ENCODE peak calls at places on chromosome 11, in six cellular contexts. One of them, this sample, is unnamed.

GRCh38 chr11:97937501-97937900 is 1083.2 kb upstream of the CNTN5 start:
- DNase-seq in Ammon's horn: no peak
- DNase-seq in NCI-H1105: no peak
- DNase-seq in aorta: no peak
- DNase-seq in activated T-cell treated with anti-CD3 and anti-CD28 coated beads for 1 hour: no peak
- DNase-seq in NCI-H748 treated with DMSO at 0.1 percent for 48 hours: no peak
- DNase-seq in this sample: no peak

GRCh38 chr11:110179064-110179463 is 85.9 kb downstream of the ZC3H12C start:
- DNase-seq in Ammon's horn: no peak
- DNase-seq in NCI-H1105: no peak
- DNase-seq in aorta: no peak
- DNase-seq in activated T-cell treated with anti-CD3 and anti-CD28 coated beads for 1 hour: no peak
- DNase-seq in NCI-H748 treated with DMSO at 0.1 percent for 48 hours: no peak
- DNase-seq in this sample: no peak

GRCh38 chr11:19447150-19447566 is 206.4 kb upstream of the E2F8 start:
- DNase-seq in Ammon's horn: no peak
- DNase-seq in NCI-H1105: no peak
- DNase-seq in aorta: no peak
- DNase-seq in activated T-cell treated with anti-CD3 and anti-CD28 coated beads for 1 hour: no peak
- DNase-seq in NCI-H748 treated with DMSO at 0.1 percent for 48 hours: no peak
- DNase-seq in this sample: no peak

GRCh38 chr11:73862971-73863370 is 13.7 kb downstream of the COA4 start:
- DNase-seq in Ammon's horn: no peak
- DNase-seq in NCI-H1105: no peak
- DNase-seq in aorta: no peak
- DNase-seq in activated T-cell treated with anti-CD3 and anti-CD28 coated beads for 1 hour: no peak
- DNase-seq in NCI-H748 treated with DMSO at 0.1 percent for 48 hours: no peak
- DNase-seq in this sample: peak

GRCh38 chr11:64656797-64657196 is 65.8 kb downstream of the SLC22A12 start:
- DNase-seq in Ammon's horn: no peak
- DNase-seq in NCI-H1105: no peak
- DNase-seq in aorta: no peak
- DNase-seq in activated T-cell treated with anti-CD3 and anti-CD28 coated beads for 1 hour: no peak
- DNase-seq in NCI-H748 treated with DMSO at 0.1 percent for 48 hours: no peak
- DNase-seq in this sample: no peak

GRCh38 chr11:6618117-6619020 is 853 bp downstream of the TPP1 start:
- DNase-seq in Ammon's horn: peak
- DNase-seq in NCI-H1105: no peak
- DNase-seq in aorta: no peak
- DNase-seq in activated T-cell treated with anti-CD3 and anti-CD28 coated beads for 1 hour: peak
- DNase-seq in NCI-H748 treated with DMSO at 0.1 percent for 48 hours: no peak
- DNase-seq in this sample: peak

GRCh38 chr11:132576706-132577105 is 955.6 kb downstream of the OPCML start:
- DNase-seq in Ammon's horn: no peak
- DNase-seq in NCI-H1105: no peak
- DNase-seq in aorta: no peak
- DNase-seq in activated T-cell treated with anti-CD3 and anti-CD28 coated beads for 1 hour: no peak
- DNase-seq in NCI-H748 treated with DMSO at 0.1 percent for 48 hours: no peak
- DNase-seq in this sample: no peak

GRCh38 chr11:109138200-109138599 is 283.8 kb upstream of the C11orf87 start:
- DNase-seq in Ammon's horn: no peak
- DNase-seq in NCI-H1105: no peak
- DNase-seq in aorta: no peak
- DNase-seq in activated T-cell treated with anti-CD3 and anti-CD28 coated beads for 1 hour: no peak
- DNase-seq in NCI-H748 treated with DMSO at 0.1 percent for 48 hours: no peak
- DNase-seq in this sample: no peak

GRCh38 chr11:85845052-85845631 is 10.0 kb upstream of the CCDC83 start:
- DNase-seq in Ammon's horn: no peak
- DNase-seq in NCI-H1105: no peak
- DNase-seq in aorta: no peak
- DNase-seq in activated T-cell treated with anti-CD3 and anti-CD28 coated beads for 1 hour: no peak
- DNase-seq in NCI-H748 treated with DMSO at 0.1 percent for 48 hours: no peak
- DNase-seq in this sample: no peak

GRCh38 chr11:67347964-67348749 is 5.2 kb downstream of the POLD4 start:
- DNase-seq in Ammon's horn: peak
- DNase-seq in NCI-H1105: no peak
- DNase-seq in aorta: peak
- DNase-seq in activated T-cell treated with anti-CD3 and anti-CD28 coated beads for 1 hour: no peak
- DNase-seq in NCI-H748 treated with DMSO at 0.1 percent for 48 hours: no peak
- DNase-seq in this sample: no peak

GRCh38 chr11:953513-953912 is 27.8 kb downstream of the AP2A2 start:
- DNase-seq in Ammon's horn: no peak
- DNase-seq in NCI-H1105: no peak
- DNase-seq in aorta: no peak
- DNase-seq in activated T-cell treated with anti-CD3 and anti-CD28 coated beads for 1 hour: no peak
- DNase-seq in NCI-H748 treated with DMSO at 0.1 percent for 48 hours: no peak
- DNase-seq in this sample: no peak

GRCh38 chr11:83836883-83837654 is 550.9 kb upstream of the CCDC90B start:
- DNase-seq in Ammon's horn: peak
- DNase-seq in NCI-H1105: peak
- DNase-seq in aorta: no peak
- DNase-seq in activated T-cell treated with anti-CD3 and anti-CD28 coated beads for 1 hour: no peak
- DNase-seq in NCI-H748 treated with DMSO at 0.1 percent for 48 hours: peak
- DNase-seq in this sample: peak

GRCh38 chr11:61777234-61778090 is 14.9 kb downstream of the TMEM258 start:
- DNase-seq in Ammon's horn: no peak
- DNase-seq in NCI-H1105: peak
- DNase-seq in aorta: peak
- DNase-seq in activated T-cell treated with anti-CD3 and anti-CD28 coated beads for 1 hour: peak
- DNase-seq in NCI-H748 treated with DMSO at 0.1 percent for 48 hours: no peak
- DNase-seq in this sample: no peak

GRCh38 chr11:37449146-37449545 is 851.1 kb upstream of the RAG2 start:
- DNase-seq in Ammon's horn: peak
- DNase-seq in NCI-H1105: no peak
- DNase-seq in aorta: no peak
- DNase-seq in activated T-cell treated with anti-CD3 and anti-CD28 coated beads for 1 hour: no peak
- DNase-seq in NCI-H748 treated with DMSO at 0.1 percent for 48 hours: no peak
- DNase-seq in this sample: peak

GRCh38 chr11:129286813-129287212 is 88.8 kb upstream of the BARX2 start:
- DNase-seq in Ammon's horn: no peak
- DNase-seq in NCI-H1105: peak
- DNase-seq in aorta: no peak
- DNase-seq in activated T-cell treated with anti-CD3 and anti-CD28 coated beads for 1 hour: no peak
- DNase-seq in NCI-H748 treated with DMSO at 0.1 percent for 48 hours: peak
- DNase-seq in this sample: no peak

GRCh38 chr11:129932385-129933067 is 37.1 kb upstream of the NFRKB start:
- DNase-seq in Ammon's horn: no peak
- DNase-seq in NCI-H1105: no peak
- DNase-seq in aorta: no peak
- DNase-seq in activated T-cell treated with anti-CD3 and anti-CD28 coated beads for 1 hour: no peak
- DNase-seq in NCI-H748 treated with DMSO at 0.1 percent for 48 hours: no peak
- DNase-seq in this sample: no peak

GRCh38 chr11:8384199-8384821 is 120.6 kb upstream of the LMO1 start:
- DNase-seq in Ammon's horn: no peak
- DNase-seq in NCI-H1105: no peak
- DNase-seq in aorta: no peak
- DNase-seq in activated T-cell treated with anti-CD3 and anti-CD28 coated beads for 1 hour: no peak
- DNase-seq in NCI-H748 treated with DMSO at 0.1 percent for 48 hours: no peak
- DNase-seq in this sample: no peak

GRCh38 chr11:2462986-2463765 is 18.4 kb downstream of the KCNQ1 start:
- DNase-seq in Ammon's horn: no peak
- DNase-seq in NCI-H1105: no peak
- DNase-seq in aorta: no peak
- DNase-seq in activated T-cell treated with anti-CD3 and anti-CD28 coated beads for 1 hour: no peak
- DNase-seq in NCI-H748 treated with DMSO at 0.1 percent for 48 hours: no peak
- DNase-seq in this sample: no peak

GRCh38 chr11:1333091-1333772 is 23.8 kb upstream of the TOLLIP start:
- DNase-seq in Ammon's horn: no peak
- DNase-seq in NCI-H1105: no peak
- DNase-seq in aorta: no peak
- DNase-seq in activated T-cell treated with anti-CD3 and anti-CD28 coated beads for 1 hour: no peak
- DNase-seq in NCI-H748 treated with DMSO at 0.1 percent for 48 hours: no peak
- DNase-seq in this sample: no peak

GRCh38 chr11:125320347-125321122 is 156.0 kb downstream of the PKNOX2 start:
- DNase-seq in Ammon's horn: no peak
- DNase-seq in NCI-H1105: no peak
- DNase-seq in aorta: no peak
- DNase-seq in activated T-cell treated with anti-CD3 and anti-CD28 coated beads for 1 hour: no peak
- DNase-seq in NCI-H748 treated with DMSO at 0.1 percent for 48 hours: no peak
- DNase-seq in this sample: no peak

GRCh38 chr11:65102142-65103095 is 6.4 kb downstream of the VPS51 start:
- DNase-seq in Ammon's horn: peak
- DNase-seq in NCI-H1105: no peak
- DNase-seq in aorta: no peak
- DNase-seq in activated T-cell treated with anti-CD3 and anti-CD28 coated beads for 1 hour: no peak
- DNase-seq in NCI-H748 treated with DMSO at 0.1 percent for 48 hours: no peak
- DNase-seq in this sample: no peak

GRCh38 chr11:112082729-112083128 is 3.8 kb downstream of the TIMM8B start:
- DNase-seq in Ammon's horn: no peak
- DNase-seq in NCI-H1105: no peak
- DNase-seq in aorta: no peak
- DNase-seq in activated T-cell treated with anti-CD3 and anti-CD28 coated beads for 1 hour: no peak
- DNase-seq in NCI-H748 treated with DMSO at 0.1 percent for 48 hours: no peak
- DNase-seq in this sample: no peak

GRCh38 chr11:33965032-33965431 is 73.2 kb upstream of the LMO2 start:
- DNase-seq in Ammon's horn: no peak
- DNase-seq in NCI-H1105: peak
- DNase-seq in aorta: no peak
- DNase-seq in activated T-cell treated with anti-CD3 and anti-CD28 coated beads for 1 hour: no peak
- DNase-seq in NCI-H748 treated with DMSO at 0.1 percent for 48 hours: no peak
- DNase-seq in this sample: no peak

GRCh38 chr11:79367844-79368243 is 73.0 kb downstream of the TENM4 start:
- DNase-seq in Ammon's horn: no peak
- DNase-seq in NCI-H1105: no peak
- DNase-seq in aorta: no peak
- DNase-seq in activated T-cell treated with anti-CD3 and anti-CD28 coated beads for 1 hour: no peak
- DNase-seq in NCI-H748 treated with DMSO at 0.1 percent for 48 hours: no peak
- DNase-seq in this sample: no peak

GRCh38 chr11:132942611-132943324 is 589.5 kb downstream of the OPCML start:
- DNase-seq in Ammon's horn: no peak
- DNase-seq in NCI-H1105: no peak
- DNase-seq in aorta: no peak
- DNase-seq in activated T-cell treated with anti-CD3 and anti-CD28 coated beads for 1 hour: no peak
- DNase-seq in NCI-H748 treated with DMSO at 0.1 percent for 48 hours: peak
- DNase-seq in this sample: no peak

GRCh38 chr11:86587559-86588193 is 84.7 kb downstream of the ME3 start:
- DNase-seq in Ammon's horn: no peak
- DNase-seq in NCI-H1105: no peak
- DNase-seq in aorta: no peak
- DNase-seq in activated T-cell treated with anti-CD3 and anti-CD28 coated beads for 1 hour: no peak
- DNase-seq in NCI-H748 treated with DMSO at 0.1 percent for 48 hours: no peak
- DNase-seq in this sample: no peak

GRCh38 chr11:128261011-128261421 is 326.3 kb downstream of the ETS1 start:
- DNase-seq in Ammon's horn: peak
- DNase-seq in NCI-H1105: no peak
- DNase-seq in aorta: no peak
- DNase-seq in activated T-cell treated with anti-CD3 and anti-CD28 coated beads for 1 hour: no peak
- DNase-seq in NCI-H748 treated with DMSO at 0.1 percent for 48 hours: no peak
- DNase-seq in this sample: no peak

GRCh38 chr11:27183672-27184457 is 143.2 kb downstream of the BBOX1 start:
- DNase-seq in Ammon's horn: peak
- DNase-seq in NCI-H1105: peak
- DNase-seq in aorta: no peak
- DNase-seq in activated T-cell treated with anti-CD3 and anti-CD28 coated beads for 1 hour: peak
- DNase-seq in NCI-H748 treated with DMSO at 0.1 percent for 48 hours: peak
- DNase-seq in this sample: peak

GRCh38 chr11:106461148-106461547 is 383.7 kb downstream of the AASDHPPT start:
- DNase-seq in Ammon's horn: no peak
- DNase-seq in NCI-H1105: no peak
- DNase-seq in aorta: no peak
- DNase-seq in activated T-cell treated with anti-CD3 and anti-CD28 coated beads for 1 hour: no peak
- DNase-seq in NCI-H748 treated with DMSO at 0.1 percent for 48 hours: no peak
- DNase-seq in this sample: no peak

GRCh38 chr11:17599460-17599925 is 52.4 kb downstream of the OTOG start:
- DNase-seq in Ammon's horn: no peak
- DNase-seq in NCI-H1105: no peak
- DNase-seq in aorta: peak
- DNase-seq in activated T-cell treated with anti-CD3 and anti-CD28 coated beads for 1 hour: no peak
- DNase-seq in NCI-H748 treated with DMSO at 0.1 percent for 48 hours: no peak
- DNase-seq in this sample: no peak

GRCh38 chr11:17564687-17565042 is 17.6 kb downstream of the OTOG start:
- DNase-seq in Ammon's horn: no peak
- DNase-seq in NCI-H1105: no peak
- DNase-seq in aorta: no peak
- DNase-seq in activated T-cell treated with anti-CD3 and anti-CD28 coated beads for 1 hour: no peak
- DNase-seq in NCI-H748 treated with DMSO at 0.1 percent for 48 hours: no peak
- DNase-seq in this sample: no peak

This sample was measured in NCI-H2227 treated with DMSO at 0.1 percent for 48 hours.